ENCODE peak calls at places on chromosomes 1 and 21, in ten cellular contexts. P is NAMALWA; G is AG09309; B is GOT3; V is fibroblast of lung; O is CD8-positive, alpha-beta T cell; K is AG09319; H is hepatic stellate cell; I is gastrocnemius medialis; R is HuH-7. L is an unnamed sample.

GRCh38 chr1:34013958-34014737 is 150.3 kb downstream of the HMGB4 start:
- DNase-seq in P (peak; percentile 9), G (no peak), B (no peak), V (no peak), O (no peak), K (no peak), H (no peak), I (no peak), R (peak; percentile 36), L (peak; percentile 25)

GRCh38 chr1:170537798-170538503 is 6.0 kb downstream of the GORAB start:
- DNase-seq in P (no peak), G (peak; percentile 61), B (no peak), V (peak; percentile 73), O (no peak), K (no peak), H (no peak), I (no peak), R (no peak), L (no peak)

GRCh38 chr1:151815716-151816327 is 10.6 kb upstream of the LINGO4 start:
- DNase-seq in P (no peak), G (no peak), B (no peak), V (no peak), O (no peak), K (no peak), H (no peak), I (no peak), R (no peak), L (no peak)

GRCh38 chr1:191564275-191564674 is 594.0 kb upstream of the RGS18 start:
- DNase-seq in P (no peak), G (no peak), B (no peak), V (no peak), O (no peak), K (no peak), H (no peak), I (no peak), R (no peak), L (no peak)

GRCh38 chr1:185080425-185080824 is 35.1 kb downstream of the RNF2 start:
- DNase-seq in P (no peak), G (no peak), B (no peak), V (no peak), O (no peak), K (no peak), H (no peak), I (no peak), R (no peak), L (no peak)

GRCh38 chr1:202155478-202156021 is 4.9 kb downstream of the PTPN7 start:
- DNase-seq in P (peak; percentile 62), G (no peak), B (no peak), V (peak; percentile 11), O (no peak), K (no peak), H (no peak), I (no peak), R (no peak), L (peak; percentile 79)

GRCh38 chr1:94726981-94727685 is 93.0 kb upstream of the SLC44A3 start:
- DNase-seq in P (no peak), G (no peak), B (no peak), V (no peak), O (no peak), K (no peak), H (no peak), I (no peak), R (no peak), L (no peak)

GRCh38 chr21:43865471-43866181 is 603 bp downstream of the AGPAT3 start:
- DNase-seq in P (peak; percentile 56), G (no peak), B (no peak), V (peak; percentile 26), O (peak; percentile 31), K (peak; percentile 10), H (peak; percentile 80), I (no peak), R (peak; percentile 36), L (peak; percentile 16)

L was measured in HT-29.